ENCODE peak calls at places on chromosomes 6 and 20, in nine cellular contexts. One of them, this sample, is unnamed.

GRCh38 chr6:158661156-158661555 is 11.3 kb downstream of the SYTL3 start:
- DNase-seq in tibial nerve: no peak
- DNase-seq in Calu3: no peak
- DNase-seq in neural crest cell: no peak
- DNase-seq in tibial artery: no peak
- DNase-seq in brain microvascular endothelial cell: no peak
- DNase-seq in heart left ventricle: no peak
- DNase-seq in HCT116: no peak
- DNase-seq in B cell: no peak
- DNase-seq in this sample: no peak

GRCh38 chr6:155084431-155085123 is 89.5 kb downstream of the TIAM2 start:
- DNase-seq in tibial nerve: no peak
- DNase-seq in Calu3: peak; percentile 9
- DNase-seq in neural crest cell: no peak
- DNase-seq in tibial artery: no peak
- DNase-seq in brain microvascular endothelial cell: peak; percentile 48
- DNase-seq in heart left ventricle: no peak
- DNase-seq in HCT116: no peak
- DNase-seq in B cell: no peak
- DNase-seq in this sample: no peak

GRCh38 chr6:39309942-39310531 is 4.2 kb downstream of the KCNK17 start:
- DNase-seq in tibial nerve: peak; percentile 81
- DNase-seq in Calu3: peak; percentile 91
- DNase-seq in neural crest cell: peak; percentile 83
- DNase-seq in tibial artery: peak; percentile 78
- DNase-seq in brain microvascular endothelial cell: peak; percentile 64
- DNase-seq in heart left ventricle: peak; percentile 50
- DNase-seq in HCT116: peak; percentile 48
- DNase-seq in B cell: peak; percentile 75
- DNase-seq in this sample: peak; percentile 74

GRCh38 chr6:83536647-83537589 is 24.6 kb downstream of the PRSS35 start:
- DNase-seq in tibial nerve: no peak
- DNase-seq in Calu3: no peak
- DNase-seq in neural crest cell: no peak
- DNase-seq in tibial artery: no peak
- DNase-seq in brain microvascular endothelial cell: no peak
- DNase-seq in heart left ventricle: no peak
- DNase-seq in HCT116: no peak
- DNase-seq in B cell: no peak
- DNase-seq in this sample: no peak

GRCh38 chr6:154399097-154399496 is 42.5 kb upstream of the IPCEF1 start:
- DNase-seq in tibial nerve: no peak
- DNase-seq in Calu3: no peak
- DNase-seq in neural crest cell: no peak
- DNase-seq in tibial artery: no peak
- DNase-seq in brain microvascular endothelial cell: peak; percentile 61
- DNase-seq in heart left ventricle: no peak
- DNase-seq in HCT116: no peak
- DNase-seq in B cell: no peak
- DNase-seq in this sample: no peak

GRCh38 chr6:11132191-11132590 is 20.7 kb upstream of the ERVFRD-1 start:
- DNase-seq in tibial nerve: no peak
- DNase-seq in Calu3: no peak
- DNase-seq in neural crest cell: no peak
- DNase-seq in tibial artery: no peak
- DNase-seq in brain microvascular endothelial cell: no peak
- DNase-seq in heart left ventricle: no peak
- DNase-seq in HCT116: no peak
- DNase-seq in B cell: no peak
- DNase-seq in this sample: no peak

GRCh38 chr6:138509371-138509770 is 10.1 kb upstream of the NHSL1 start:
- DNase-seq in tibial nerve: no peak
- DNase-seq in Calu3: peak; percentile 54
- DNase-seq in neural crest cell: no peak
- DNase-seq in tibial artery: no peak
- DNase-seq in brain microvascular endothelial cell: peak; percentile 46
- DNase-seq in heart left ventricle: peak; percentile 16
- DNase-seq in HCT116: peak; percentile 44
- DNase-seq in B cell: peak; percentile 10
- DNase-seq in this sample: no peak

GRCh38 chr6:166364480-166364879 is 18.3 kb downstream of the MPC1 start:
- DNase-seq in tibial nerve: no peak
- DNase-seq in Calu3: no peak
- DNase-seq in neural crest cell: no peak
- DNase-seq in tibial artery: peak; percentile 71
- DNase-seq in brain microvascular endothelial cell: no peak
- DNase-seq in heart left ventricle: peak; percentile 25
- DNase-seq in HCT116: no peak
- DNase-seq in B cell: no peak
- DNase-seq in this sample: no peak

GRCh38 chr6:83216806-83217205 is 23.6 kb downstream of the RWDD2A start:
- DNase-seq in tibial nerve: no peak
- DNase-seq in Calu3: no peak
- DNase-seq in neural crest cell: no peak
- DNase-seq in tibial artery: no peak
- DNase-seq in brain microvascular endothelial cell: peak; percentile 25
- DNase-seq in heart left ventricle: no peak
- DNase-seq in HCT116: no peak
- DNase-seq in B cell: no peak
- DNase-seq in this sample: no peak

GRCh38 chr6:15880262-15880973 is 217.6 kb upstream of the DTNBP1 start:
- DNase-seq in tibial nerve: no peak
- DNase-seq in Calu3: no peak
- DNase-seq in neural crest cell: no peak
- DNase-seq in tibial artery: no peak
- DNase-seq in brain microvascular endothelial cell: no peak
- DNase-seq in heart left ventricle: no peak
- DNase-seq in HCT116: no peak
- DNase-seq in B cell: no peak
- DNase-seq in this sample: no peak

GRCh38 chr6:64270083-64270482 is 634.5 kb downstream of the PHF3 start:
- DNase-seq in tibial nerve: no peak
- DNase-seq in Calu3: no peak
- DNase-seq in neural crest cell: no peak
- DNase-seq in tibial artery: no peak
- DNase-seq in brain microvascular endothelial cell: no peak
- DNase-seq in heart left ventricle: no peak
- DNase-seq in HCT116: no peak
- DNase-seq in B cell: no peak
- DNase-seq in this sample: no peak

GRCh38 chr20:50469796-50470195 is 40.4 kb upstream of the PTPN1 start:
- DNase-seq in tibial nerve: no peak
- DNase-seq in Calu3: no peak
- DNase-seq in neural crest cell: no peak
- DNase-seq in tibial artery: no peak
- DNase-seq in brain microvascular endothelial cell: no peak
- DNase-seq in heart left ventricle: no peak
- DNase-seq in HCT116: no peak
- DNase-seq in B cell: no peak
- DNase-seq in this sample: no peak

GRCh38 chr20:3180319-3180718 is 7.0 kb upstream of the LZTS3 start:
- DNase-seq in tibial nerve: no peak
- DNase-seq in Calu3: no peak
- DNase-seq in neural crest cell: no peak
- DNase-seq in tibial artery: no peak
- DNase-seq in brain microvascular endothelial cell: no peak
- DNase-seq in heart left ventricle: no peak
- DNase-seq in HCT116: no peak
- DNase-seq in B cell: no peak
- DNase-seq in this sample: no peak

DNA sequence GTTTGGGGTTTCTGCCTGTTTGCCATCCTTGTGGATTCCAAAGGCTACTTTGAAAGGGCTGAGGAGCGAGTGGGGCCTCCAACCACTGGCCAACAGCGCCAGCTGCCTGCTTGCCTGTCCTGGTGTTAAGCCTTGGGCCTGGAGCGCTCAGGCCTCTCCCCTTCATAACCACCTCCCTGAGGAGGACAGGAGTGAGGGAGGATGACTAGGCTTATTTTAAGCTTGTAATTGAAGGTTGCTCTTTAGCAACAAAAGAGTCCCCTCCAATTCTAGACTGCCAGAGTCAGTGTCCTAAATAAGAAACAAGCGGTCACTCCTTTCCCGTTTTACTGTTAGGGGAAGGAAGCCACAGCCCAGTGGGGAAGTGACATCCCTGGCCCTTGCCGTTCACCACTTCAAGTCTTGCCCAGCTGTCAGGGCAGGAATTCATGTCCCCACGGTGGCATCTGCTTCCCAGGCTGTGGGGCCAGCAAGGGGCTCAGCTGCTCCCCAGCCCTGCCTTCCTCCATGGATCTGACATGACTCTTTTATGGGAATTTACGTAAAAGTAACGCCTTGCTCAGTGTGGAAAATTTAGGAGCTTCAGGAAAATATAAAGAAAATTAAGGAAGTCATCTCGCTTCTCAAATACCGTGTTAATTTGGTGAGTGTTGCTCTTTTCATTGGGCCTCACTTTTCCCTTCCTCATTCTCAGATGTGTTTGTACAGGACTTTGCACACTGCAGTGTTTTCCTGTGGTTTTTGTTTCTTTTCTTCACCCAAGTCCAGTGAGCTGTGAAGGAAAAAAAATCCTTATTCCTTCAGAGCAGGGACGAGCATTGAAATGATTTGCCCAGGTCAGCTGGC is 57.8 kb downstream of the SSR1 start:
- DNase-seq in tibial nerve: no peak
- DNase-seq in Calu3: no peak
- DNase-seq in neural crest cell: no peak
- DNase-seq in tibial artery: no peak
- DNase-seq in brain microvascular endothelial cell: no peak
- DNase-seq in heart left ventricle: no peak
- DNase-seq in HCT116: no peak
- DNase-seq in B cell: no peak
- DNase-seq in this sample: peak; percentile 62
- TF ChIP-seq CTCF in tibial nerve: no peak
- TF ChIP-seq CTCF in Calu3: no peak
- TF ChIP-seq CTCF in neural crest cell: no peak
- TF ChIP-seq CTCF in tibial artery: no peak
- TF ChIP-seq CTCF in brain microvascular endothelial cell: no peak
- TF ChIP-seq CTCF in heart left ventricle: no peak
- TF ChIP-seq CTCF in HCT116: no peak
- TF ChIP-seq CTCF in B cell: no peak
- TF ChIP-seq CTCF in this sample: no peak

GRCh38 chr6:119717942-119718341 is 368.4 kb upstream of the MAN1A1 start:
- DNase-seq in tibial nerve: no peak
- DNase-seq in Calu3: no peak
- DNase-seq in neural crest cell: no peak
- DNase-seq in tibial artery: no peak
- DNase-seq in brain microvascular endothelial cell: no peak
- DNase-seq in heart left ventricle: no peak
- DNase-seq in HCT116: no peak
- DNase-seq in B cell: no peak
- DNase-seq in this sample: no peak

GRCh38 chr6:119716668-119717270 is 367.2 kb upstream of the MAN1A1 start:
- DNase-seq in tibial nerve: no peak
- DNase-seq in Calu3: no peak
- DNase-seq in neural crest cell: no peak
- DNase-seq in tibial artery: no peak
- DNase-seq in brain microvascular endothelial cell: no peak
- DNase-seq in heart left ventricle: no peak
- DNase-seq in HCT116: no peak
- DNase-seq in B cell: no peak
- DNase-seq in this sample: no peak

GRCh38 chr6:119726086-119726485 is 376.5 kb upstream of the MAN1A1 start:
- DNase-seq in tibial nerve: no peak
- DNase-seq in Calu3: no peak
- DNase-seq in neural crest cell: no peak
- DNase-seq in tibial artery: no peak
- DNase-seq in brain microvascular endothelial cell: no peak
- DNase-seq in heart left ventricle: no peak
- DNase-seq in HCT116: no peak
- DNase-seq in B cell: no peak
- DNase-seq in this sample: no peak

GRCh38 chr6:119720160-119720559 is 370.6 kb upstream of the MAN1A1 start:
- DNase-seq in tibial nerve: no peak
- DNase-seq in Calu3: no peak
- DNase-seq in neural crest cell: no peak
- DNase-seq in tibial artery: no peak
- DNase-seq in brain microvascular endothelial cell: no peak
- DNase-seq in heart left ventricle: no peak
- DNase-seq in HCT116: peak; percentile 32
- DNase-seq in B cell: no peak
- DNase-seq in this sample: no peak
- TF ChIP-seq CTCF in tibial nerve: no peak
- TF ChIP-seq CTCF in Calu3: no peak
- TF ChIP-seq CTCF in neural crest cell: peak; percentile 42
- TF ChIP-seq CTCF in tibial artery: no peak
- TF ChIP-seq CTCF in brain microvascular endothelial cell: peak; percentile 44
- TF ChIP-seq CTCF in heart left ventricle: peak; percentile 10
- TF ChIP-seq CTCF in HCT116: peak; percentile 48
- TF ChIP-seq CTCF in B cell: no peak
- TF ChIP-seq CTCF in this sample: no peak

DNA sequence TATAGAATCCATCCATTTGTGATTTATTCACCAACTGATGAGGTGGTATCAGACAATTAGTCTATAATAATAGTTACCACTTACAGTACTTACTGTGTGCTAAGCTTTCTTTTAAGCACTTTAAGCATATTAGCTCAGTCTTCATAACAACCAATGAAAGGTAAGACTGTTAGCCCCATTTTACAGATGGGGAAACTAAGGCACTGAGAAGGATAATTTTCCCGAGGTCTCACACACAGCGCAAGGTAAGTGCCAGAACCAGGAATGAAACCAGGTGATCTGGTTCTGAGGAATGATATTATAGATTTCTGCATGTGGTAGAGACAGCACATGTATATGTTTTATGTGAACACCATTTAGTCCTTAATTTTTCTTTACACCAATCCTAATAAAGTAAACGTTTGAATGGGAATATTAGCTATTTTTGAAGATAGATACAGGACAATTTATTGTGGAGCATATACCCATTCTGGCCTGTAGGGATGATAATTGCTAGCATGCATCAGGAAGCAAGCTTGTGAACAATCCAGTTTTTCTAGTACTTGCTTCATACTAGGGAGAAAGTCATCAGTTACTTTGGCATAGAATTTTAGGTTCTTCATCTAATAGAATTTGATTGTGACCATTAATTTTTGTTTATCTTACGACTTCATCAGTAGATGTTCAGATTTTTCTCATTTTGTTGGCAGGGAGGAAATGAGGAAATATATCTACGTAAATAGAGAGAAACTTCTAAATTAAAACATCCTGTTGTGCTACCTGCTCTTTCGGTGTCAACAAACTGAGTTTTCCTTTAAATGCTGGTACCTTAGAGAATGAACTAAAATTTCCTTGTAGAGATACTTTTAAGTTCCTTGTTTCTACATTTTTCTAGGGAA is 3.0 kb downstream of the YWHAB start:
- DNase-seq in tibial nerve: no peak
- DNase-seq in Calu3: peak; percentile 26
- DNase-seq in neural crest cell: no peak
- DNase-seq in tibial artery: no peak
- DNase-seq in brain microvascular endothelial cell: no peak
- DNase-seq in heart left ventricle: no peak
- DNase-seq in HCT116: no peak
- DNase-seq in B cell: no peak
- DNase-seq in this sample: no peak
- TF ChIP-seq CTCF in tibial nerve: peak; percentile 29
- TF ChIP-seq CTCF in Calu3: peak; percentile 44
- TF ChIP-seq CTCF in neural crest cell: peak; percentile 66
- TF ChIP-seq CTCF in tibial artery: no peak
- TF ChIP-seq CTCF in brain microvascular endothelial cell: peak; percentile 35
- TF ChIP-seq CTCF in heart left ventricle: no peak
- TF ChIP-seq CTCF in HCT116: peak; percentile 21
- TF ChIP-seq CTCF in B cell: peak; percentile 61
- TF ChIP-seq CTCF in this sample: peak; percentile 33

GRCh38 chr6:128172752-128173151 is 271.9 kb upstream of the THEMIS start:
- DNase-seq in tibial nerve: no peak
- DNase-seq in Calu3: no peak
- DNase-seq in neural crest cell: no peak
- DNase-seq in tibial artery: no peak
- DNase-seq in brain microvascular endothelial cell: no peak
- DNase-seq in heart left ventricle: no peak
- DNase-seq in HCT116: no peak
- DNase-seq in B cell: no peak
- DNase-seq in this sample: no peak
- TF ChIP-seq CTCF in tibial nerve: no peak
- TF ChIP-seq CTCF in Calu3: no peak
- TF ChIP-seq CTCF in neural crest cell: no peak
- TF ChIP-seq CTCF in tibial artery: no peak
- TF ChIP-seq CTCF in brain microvascular endothelial cell: no peak
- TF ChIP-seq CTCF in heart left ventricle: no peak
- TF ChIP-seq CTCF in HCT116: no peak
- TF ChIP-seq CTCF in B cell: no peak
- TF ChIP-seq CTCF in this sample: no peak

This sample was measured in lower lobe of right lung.